ENCODE peak calls at places on chromosome 5, in eight cellular contexts. O is GM06990, P is GM20000, T is psoas muscle, R is heart left ventricle, K is right atrium auricular region, U is fibroblast of mammary gland, Q is heart right ventricle. L is an unnamed sample.

GRCh38 chr5:89445106-89445745 is 562.2 kb upstream of the MEF2C start:
- DNase-seq in P (no peak), Q (no peak), K (no peak), O (no peak), T (no peak), R (no peak), U (no peak), L (no peak)

GRCh38 chr5:124742983-124743533 is 3.4 kb downstream of the ZNF608 start:
- DNase-seq in Q (no peak), U (peak; percentile 87), K (peak; percentile 70), R (peak; percentile 40), T (peak; percentile 25), P (no peak), O (peak; percentile 27), L (peak; percentile 84)

GRCh38 chr5:88999853-89000252 is 116.9 kb upstream of the MEF2C start:
- DNase-seq in U (no peak), O (no peak), Q (no peak), T (no peak), P (no peak), K (no peak), R (no peak), L (no peak)

GRCh38 chr5:24428345-24428744 is 216.4 kb downstream of the CDH10 start:
- DNase-seq in Q (no peak), O (no peak), T (no peak), R (no peak), P (no peak), U (no peak), K (no peak), L (no peak)

GRCh38 chr5:144583493-144584154 is 413.0 kb downstream of the KCTD16 start:
- DNase-seq in Q (no peak), P (no peak), O (no peak), T (no peak), U (no peak), R (no peak), K (no peak), L (no peak)

GRCh38 chr5:139105621-139106071 is 92.5 kb downstream of the SIL1 start:
- DNase-seq in P (no peak), U (no peak), O (no peak), R (no peak), Q (no peak), K (no peak), T (no peak), L (no peak)

GRCh38 chr5:163846512-163846911 is 341.1 kb downstream of the MAT2B start:
- DNase-seq in U (peak; percentile 74), P (no peak), K (no peak), O (no peak), T (no peak), R (no peak), Q (no peak), L (peak; percentile 75)

GRCh38 chr5:32932231-32932935 is 221.3 kb downstream of the NPR3 start:
- DNase-seq in K (no peak), R (no peak), U (peak; percentile 1), T (no peak), Q (no peak), P (no peak), O (no peak), L (no peak)

GRCh38 chr5:59540366-59540765 is 353.2 kb downstream of the PDE4D start:
- DNase-seq in P (no peak), U (no peak), O (no peak), K (no peak), R (no peak), T (no peak), Q (no peak), L (no peak)

GRCh38 chr5:61631438-61631941 is 299.4 kb downstream of the ZSWIM6 start:
- DNase-seq in K (peak; percentile 65), Q (peak; percentile 52), O (no peak), P (no peak), U (peak; percentile 28), R (peak; percentile 61), T (peak; percentile 47), L (peak; percentile 40)

GRCh38 chr5:17255471-17256016 is 38.1 kb downstream of the BASP1 start:
- DNase-seq in K (no peak), Q (no peak), O (peak; percentile 62), P (no peak), T (no peak), R (no peak), U (peak; percentile 68), L (peak; percentile 69)

GRCh38 chr5:10563132-10563939 is 534 bp upstream of the ANKRD33B start:
- DNase-seq in Q (peak; percentile 37), O (peak; percentile 83), U (no peak), R (no peak), P (peak; percentile 81), T (peak; percentile 51), K (no peak), L (peak; percentile 27)

GRCh38 chr5:32173394-32174010 is 617 bp downstream of the GOLPH3 start:
- DNase-seq in P (peak; percentile 76), R (peak; percentile 59), T (peak; percentile 65), K (peak; percentile 68), U (peak; percentile 59), O (peak; percentile 54), Q (peak; percentile 68), L (peak; percentile 67)

DNA sequence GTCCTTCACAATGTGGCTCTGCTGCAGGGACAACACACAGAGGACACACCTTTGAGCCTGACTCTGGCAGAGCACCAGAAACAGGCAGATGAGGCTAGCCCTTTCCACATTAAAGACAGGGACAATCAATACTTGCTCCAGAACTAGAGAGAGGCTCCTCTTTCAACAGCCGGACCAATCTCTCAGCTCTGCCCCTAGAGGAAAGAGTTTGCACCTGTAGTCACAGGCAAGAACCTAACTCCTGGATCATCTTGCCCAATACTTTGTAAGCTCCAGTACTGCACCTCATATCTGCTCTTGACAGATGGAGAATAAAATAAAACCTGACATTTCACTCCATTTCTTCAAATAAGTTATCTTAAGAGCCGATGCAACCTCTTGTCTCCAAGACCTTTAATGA is 52.1 kb downstream of the EPB41L4A start:
- DNase-seq in P (peak; percentile 22), U (no peak), Q (no peak), K (no peak), R (no peak), O (no peak), T (no peak), L (no peak)
- TF ChIP-seq CTCF in P (no peak), U (peak; percentile 33), Q (no peak), K (peak; percentile 46), R (no peak), O (peak; percentile 59), T (no peak), L (peak; percentile 29)

GRCh38 chr5:179749857-179750508 is 17.4 kb downstream of the MAML1 start:
- DNase-seq in R (no peak), U (no peak), Q (no peak), P (no peak), T (no peak), O (no peak), K (no peak), L (no peak)
- TF ChIP-seq CTCF in R (no peak), U (no peak), Q (no peak), P (no peak), T (no peak), O (no peak), K (no peak), L (no peak)

GRCh38 chr5:141040093-141040762 is 10.9 kb upstream of the PCDHB1 start:
- DNase-seq in P (no peak), T (peak; percentile 13), O (no peak), Q (peak; percentile 9), R (no peak), K (no peak), U (peak; percentile 17), L (peak; percentile 11)

GRCh38 chr5:141039517-141039916 is 11.7 kb upstream of the PCDHB1 start:
- DNase-seq in R (no peak), Q (no peak), T (no peak), K (no peak), O (no peak), U (no peak), P (no peak), L (no peak)

GRCh38 chr5:141040763-141041426 is 10.3 kb upstream of the PCDHB1 start:
- DNase-seq in O (peak; percentile 70), R (peak; percentile 86), U (peak; percentile 76), K (peak; percentile 95), T (peak; percentile 87), Q (peak; percentile 92), P (peak; percentile 50), L (peak; percentile 62)

GRCh38 chr5:141039061-141039460 is 12.1 kb upstream of the PCDHB1 start:
- DNase-seq in T (no peak), U (no peak), R (no peak), K (no peak), P (no peak), O (no peak), Q (no peak), L (no peak)

DNA sequence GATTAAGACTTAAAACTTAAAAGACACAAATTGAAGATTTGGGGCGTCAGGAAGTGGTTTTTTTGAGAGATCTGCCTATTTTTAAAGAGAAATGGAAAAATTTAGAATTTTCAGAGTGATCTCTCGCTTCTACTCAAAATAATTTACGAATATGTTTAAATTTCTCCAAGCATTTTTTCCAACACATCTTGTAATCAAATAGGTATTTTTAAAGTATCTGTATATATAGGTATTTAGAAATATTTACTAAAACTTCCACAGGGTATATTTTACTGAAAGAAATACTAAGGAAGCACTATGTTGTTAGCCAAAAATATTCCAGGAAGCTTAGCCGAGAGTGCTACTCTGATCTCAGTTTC is 9.8 kb upstream of the PCDHB1 start:
- DNase-seq in P (no peak), O (no peak), T (no peak), K (no peak), Q (no peak), U (no peak), R (no peak), L (no peak)
- TF ChIP-seq CTCF in P (no peak), O (no peak), T (no peak), K (no peak), Q (no peak), U (no peak), R (no peak), L (no peak)

DNA sequence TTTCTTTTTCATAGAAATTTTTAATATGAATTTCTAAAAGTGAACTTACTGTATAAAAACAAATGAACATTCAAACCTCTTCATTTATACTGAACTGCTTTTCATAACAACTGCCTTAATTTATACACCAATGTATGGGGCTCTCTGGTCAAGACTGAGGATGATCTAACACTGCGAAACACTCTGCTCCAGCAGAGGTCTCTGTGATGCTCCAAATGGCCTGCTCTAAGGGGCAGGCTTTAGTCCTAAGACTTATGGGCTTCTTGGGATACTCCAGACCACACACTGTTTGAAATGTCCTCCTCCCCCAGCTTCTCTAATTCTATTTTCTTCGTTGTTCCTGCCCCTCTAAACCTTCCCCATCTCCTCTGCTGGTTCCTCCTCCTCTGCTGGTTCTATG is 58.5 kb downstream of the LIFR start:
- DNase-seq in K (no peak), O (no peak), U (peak; percentile 45), T (no peak), R (no peak), Q (no peak), P (no peak), L (peak; percentile 40)
- TF ChIP-seq CTCF in K (peak; percentile 35), O (no peak), U (peak; percentile 31), T (peak; percentile 26), R (peak; percentile 8), Q (no peak), P (no peak), L (peak; percentile 29)